ENCODE peak calls at places on chromosomes 11 and 22, in six cellular contexts. Y is Peyer's patch, W is GM13977, N is NCI-H1930, B is A172, Q is hypothalamus. T is an unnamed sample.

GRCh38 chr22:19490628-19491230 is 11.0 kb downstream of the CDC45 start:
- DNase-seq in N (no peak), B (no peak), Y (no peak), W (no peak), Q (no peak), T (no peak)

GRCh38 chr11:78476066-78476465 is 58.4 kb upstream of the GAB2 start:
- DNase-seq in Q (no peak), N (no peak), W (no peak), B (peak), Y (no peak), T (no peak)

GRCh38 chr22:24156915-24157782 is 24.1 kb upstream of the SUSD2 start:
- DNase-seq in N (peak), Q (peak), W (peak), Y (peak), B (peak), T (peak)

GRCh38 chr11:36360318-36360717 is 64.2 kb downstream of the PRR5L start:
- DNase-seq in B (no peak), N (no peak), Y (no peak), W (no peak), Q (no peak), T (no peak)

GRCh38 chr11:63667993-63668392 is 3.2 kb downstream of the ATL3 start:
- DNase-seq in N (no peak), Y (no peak), Q (no peak), W (no peak), B (peak), T (no peak)

GRCh38 chr11:61761440-61762163 is 9.2 kb downstream of the MYRF start:
- DNase-seq in Y (no peak), Q (no peak), W (no peak), N (no peak), B (no peak), T (no peak)

GRCh38 chr22:40426671-40427070 is 56.3 kb downstream of the SGSM3 start:
- DNase-seq in Y (no peak), B (peak), N (peak), Q (peak), W (no peak), T (no peak)

GRCh38 chr11:86043765-86044534 is 24.9 kb downstream of the PICALM start:
- DNase-seq in W (no peak), B (no peak), Q (no peak), Y (no peak), N (no peak), T (no peak)

GRCh38 chr22:25970348-25970995 is 198.8 kb upstream of the SEZ6L start:
- DNase-seq in W (no peak), N (no peak), Q (peak), Y (no peak), B (no peak), T (no peak)

GRCh38 chr11:79116600-79116999 is 324.2 kb downstream of the TENM4 start:
- DNase-seq in N (no peak), B (no peak), Y (no peak), Q (no peak), W (no peak), T (no peak)

GRCh38 chr11:124329787-124330478 is 9.9 kb upstream of the OR8D2 start:
- DNase-seq in B (no peak), N (no peak), W (peak), Y (no peak), Q (no peak), T (peak)

GRCh38 chr22:36221799-36222751 is 17.3 kb downstream of the APOL2 start:
- DNase-seq in Y (peak), B (peak), Q (peak), W (peak), N (no peak), T (no peak)

T was measured in GM12878.